ENCODE peak calls at places on chromosomes 5 and 9, in six cellular contexts. P, E, A, M, Y and H are unnamed samples.
A peak's percentile ranks its signal among the peaks of the same experiment; 100 is the strongest.

GRCh38 chr9:82466616-82467251 is 478.2 kb downstream of the SPATA31D1 start:
- DNase-seq in A (no peak), P (no peak), Y (no peak), M (no peak), E (no peak), H (no peak)

GRCh38 chr5:14199902-14200301 is 56.8 kb downstream of the TRIO start:
- DNase-seq in A (no peak), E (no peak), P (no peak), Y (no peak), M (no peak), H (no peak)

GRCh38 chr9:4143951-4144717 is 155.7 kb downstream of the GLIS3 start:
- DNase-seq in P (no peak), A (no peak), M (no peak), Y (no peak), E (no peak), H (peak; percentile 84)

GRCh38 chr5:146878471-146879172 is at the start of gene PPP2R2B:
- DNase-seq in E (no peak), M (peak; percentile 56), A (peak; percentile 30), P (peak; percentile 8), Y (peak; percentile 72), H (peak; percentile 34)

GRCh38 chr9:127943746-127944145 is 6.1 kb upstream of the DPM2 start:
- DNase-seq in P (peak; percentile 59), M (peak; percentile 62), A (peak; percentile 70), Y (peak; percentile 88), E (peak; percentile 92), H (peak; percentile 87)

GRCh38 chr9:37037137-37037743 is 3.2 kb upstream of the PAX5 start:
- DNase-seq in E (no peak), Y (no peak), P (no peak), M (no peak), A (no peak), H (no peak)

GRCh38 chr9:77663754-77664153 is 15.6 kb upstream of the GNA14 start:
- DNase-seq in A (no peak), E (no peak), P (no peak), Y (no peak), M (no peak), H (peak; percentile 8)

GRCh38 chr9:137486141-137486490 is 27.0 kb upstream of the NSMF start:
- DNase-seq in E (no peak), A (no peak), M (no peak), Y (no peak), P (no peak), H (no peak)

GRCh38 chr9:37295796-37296195 is 126.7 kb upstream of the GRHPR start:
- DNase-seq in Y (no peak), M (no peak), A (no peak), P (no peak), E (no peak), H (peak; percentile 27)

GRCh38 chr9:77013932-77014596 is 5.4 kb upstream of the FOXB2 start:
- DNase-seq in Y (no peak), A (no peak), E (no peak), M (no peak), P (no peak), H (no peak)

GRCh38 chr5:72584466-72584865 is 77.3 kb upstream of the ZNF366 start:
- DNase-seq in P (no peak), E (no peak), Y (no peak), A (no peak), M (no peak), H (no peak)

GRCh38 chr5:128287740-128288139 is 204.2 kb downstream of the SLC12A2 start:
- DNase-seq in M (no peak), P (no peak), E (no peak), A (no peak), Y (no peak), H (no peak)

GRCh38 chr9:97703437-97704326 is 6.5 kb upstream of the XPA start:
- DNase-seq in Y (no peak), A (peak; percentile 16), M (no peak), P (no peak), E (peak; percentile 65), H (peak; percentile 93)